ENCODE peak calls at places on chromosomes 1 and 21, in six cellular contexts. E, K, F, C, Y and I are unnamed samples.

GRCh38 chr1:248841702-248842395 is 3.8 kb downstream of the ZNF672 start:
- DNase-seq in Y (no peak), K (peak), F (peak), C (no peak), E (peak), I (peak)

GRCh38 chr1:9652379-9653194 is 1.1 kb downstream of the PIK3CD start:
- DNase-seq in K (peak), E (no peak), F (no peak), Y (no peak), C (no peak), I (no peak)

GRCh38 chr1:30680879-30681278 is 42.5 kb downstream of the MATN1 start:
- DNase-seq in C (no peak), E (no peak), F (no peak), Y (no peak), K (no peak), I (no peak)

GRCh38 chr1:210236840-210237409 is 4.3 kb downstream of the SERTAD4 start:
- DNase-seq in C (no peak), K (peak), E (no peak), Y (no peak), F (peak), I (no peak)

GRCh38 chr1:23657659-23658275 is 33.8 kb upstream of the RPL11 start:
- DNase-seq in K (peak), C (peak), E (peak), Y (peak), F (peak), I (peak)

GRCh38 chr1:116918714-116919357 is 9.1 kb downstream of the PTGFRN start:
- DNase-seq in K (no peak), F (no peak), C (no peak), E (no peak), Y (no peak), I (no peak)

GRCh38 chr1:231806623-231807470 is 180.3 kb downstream of the DISC1 start:
- DNase-seq in E (peak), C (peak), Y (peak), F (no peak), K (peak), I (peak)

GRCh38 chr1:192951961-192952460 is 107.1 kb downstream of the UCHL5 start:
- DNase-seq in F (peak), Y (peak), K (peak), E (no peak), C (no peak), I (no peak)

GRCh38 chr1:20448626-20449215 is 37.3 kb downstream of the CAMK2N1 start:
- DNase-seq in K (no peak), Y (no peak), F (no peak), C (no peak), E (no peak), I (peak)

DNA sequence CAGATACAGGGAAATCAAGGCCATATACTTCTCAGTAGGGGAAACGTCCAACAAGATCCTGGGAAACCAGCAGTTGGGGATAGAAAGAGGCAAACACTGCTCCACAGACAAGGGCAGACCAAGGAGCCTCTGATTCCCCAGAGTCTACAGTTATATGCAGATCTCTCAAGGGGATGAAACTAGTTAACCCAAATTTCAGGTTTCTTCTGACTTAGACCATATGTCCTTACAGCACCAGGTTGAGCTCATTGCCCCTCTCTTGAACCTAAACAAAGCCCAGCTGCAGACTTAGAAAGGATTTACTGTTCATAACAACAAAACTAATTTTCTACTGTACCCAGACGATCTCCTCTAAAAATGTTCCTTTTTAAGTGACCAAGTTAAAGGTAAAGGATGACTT is 24.3 kb downstream of the SMYD3 start:
- DNase-seq in K (peak), Y (no peak), C (no peak), E (no peak), F (no peak), I (no peak)
- H4K91ac ChIP-seq in K (no peak), Y (no peak), C (no peak), E (no peak), F (no peak), I (no peak)

GRCh38 chr1:26603856-26604255 is 74.3 kb downstream of the RPS6KA1 start:
- DNase-seq in K (no peak), Y (no peak), C (no peak), F (no peak), E (no peak), I (no peak)

GRCh38 chr1:26608895-26609294 is 79.3 kb downstream of the RPS6KA1 start:
- DNase-seq in C (no peak), Y (no peak), E (no peak), K (no peak), F (no peak), I (no peak)

GRCh38 chr1:26602378-26602959 is 72.9 kb downstream of the RPS6KA1 start:
- DNase-seq in Y (peak), F (peak), C (no peak), E (no peak), K (peak), I (peak)

GRCh38 chr1:26610781-26611180 is 81.2 kb downstream of the RPS6KA1 start:
- DNase-seq in C (no peak), F (no peak), Y (no peak), K (no peak), E (no peak), I (no peak)

GRCh38 chr1:26607191-26607590 is 77.6 kb downstream of the RPS6KA1 start:
- DNase-seq in C (no peak), K (no peak), Y (no peak), F (no peak), E (no peak), I (no peak)
- H3K27ac ChIP-seq in C (no peak), K (no peak), Y (no peak), F (no peak), E (no peak), I (no peak)

GRCh38 chr21:32475162-32475812 is 62.8 kb downstream of the EVA1C start:
- DNase-seq in C (no peak), F (no peak), K (peak), Y (peak), E (no peak), I (no peak)
- H4K91ac ChIP-seq in C (no peak), F (no peak), K (no peak), Y (no peak), E (no peak), I (no peak)

GRCh38 chr1:28143496-28144202 is 32.8 kb downstream of the PTAFR start:
- DNase-seq in Y (no peak), C (no peak), F (no peak), E (no peak), K (no peak), I (no peak)

GRCh38 chr1:28141685-28142084 is 34.8 kb downstream of the PTAFR start:
- DNase-seq in C (no peak), E (no peak), Y (no peak), F (no peak), K (no peak), I (no peak)

GRCh38 chr1:28147264-28148094 is 29.0 kb downstream of the PTAFR start:
- DNase-seq in F (no peak), E (peak), K (no peak), Y (no peak), C (no peak), I (no peak)

GRCh38 chr1:28145728-28146127 is 30.8 kb downstream of the PTAFR start:
- DNase-seq in Y (no peak), E (no peak), K (no peak), F (no peak), C (no peak), I (no peak)

GRCh38 chr1:28144203-28145135 is 32.0 kb downstream of the PTAFR start:
- DNase-seq in F (peak), E (no peak), C (no peak), Y (peak), K (peak), I (no peak)
- H3K27ac ChIP-seq in F (no peak), E (no peak), C (no peak), Y (no peak), K (no peak), I (no peak)

DNA sequence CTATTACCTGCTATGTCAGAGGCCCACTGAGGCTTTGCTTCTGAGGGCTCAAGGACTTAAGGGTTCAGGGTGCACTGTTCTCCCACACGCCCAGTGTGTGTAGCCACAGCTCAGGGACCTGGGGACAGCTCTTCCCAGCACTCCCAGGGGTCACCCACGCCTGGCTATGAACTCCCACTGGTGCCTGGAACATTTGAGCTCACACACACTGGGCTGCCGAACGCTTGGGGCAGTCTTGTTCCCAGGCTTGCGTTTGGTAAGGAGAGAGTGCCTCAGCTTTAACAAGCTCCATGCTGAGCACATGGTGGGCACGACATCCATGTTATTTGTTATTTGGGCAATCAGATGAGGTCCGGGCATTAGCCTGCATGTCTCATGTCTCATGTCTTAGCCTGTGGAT is 37.6 kb downstream of the STUM start:
- DNase-seq in F (no peak), C (no peak), K (no peak), Y (no peak), E (no peak), I (no peak)
- H4K91ac ChIP-seq in F (no peak), C (no peak), K (no peak), Y (no peak), E (no peak), I (no peak)

GRCh38 chr1:154937988-154938386 is 1.5 kb upstream of the PMVK start:
- DNase-seq in Y (no peak), F (no peak), K (no peak), E (no peak), C (no peak), I (no peak)

GRCh38 chr1:154940213-154940879 is 3.8 kb upstream of the PMVK start:
- DNase-seq in E (no peak), K (no peak), C (no peak), F (no peak), Y (no peak), I (no peak)

GRCh38 chr1:154940880-154941228 is 4.3 kb upstream of the PMVK start:
- DNase-seq in F (no peak), C (no peak), Y (no peak), K (no peak), E (no peak), I (no peak)

GRCh38 chr1:154937051-154937987 is 800 bp upstream of the PMVK start:
- DNase-seq in K (peak), Y (peak), E (peak), F (peak), C (no peak), I (peak)

GRCh38 chr1:154938604-154939399 is 2.3 kb upstream of the PMVK start:
- DNase-seq in E (no peak), F (no peak), K (no peak), C (no peak), Y (no peak), I (no peak)
- H3K27ac ChIP-seq in E (no peak), F (no peak), K (no peak), C (no peak), Y (no peak), I (no peak)

GRCh38 chr21:39703578-39703977 is 41.4 kb upstream of the IGSF5 start:
- DNase-seq in Y (no peak), K (no peak), F (no peak), C (no peak), E (no peak), I (no peak)

GRCh38 chr21:39705849-39706248 is 39.1 kb upstream of the IGSF5 start:
- DNase-seq in K (peak), Y (no peak), F (peak), E (no peak), C (no peak), I (no peak)

GRCh38 chr21:39696620-39697019 is 48.4 kb upstream of the IGSF5 start:
- DNase-seq in C (no peak), E (peak), Y (no peak), K (no peak), F (no peak), I (no peak)

GRCh38 chr21:39696196-39696595 is 48.8 kb upstream of the IGSF5 start:
- DNase-seq in E (no peak), Y (no peak), C (no peak), K (no peak), F (no peak), I (no peak)

DNA sequence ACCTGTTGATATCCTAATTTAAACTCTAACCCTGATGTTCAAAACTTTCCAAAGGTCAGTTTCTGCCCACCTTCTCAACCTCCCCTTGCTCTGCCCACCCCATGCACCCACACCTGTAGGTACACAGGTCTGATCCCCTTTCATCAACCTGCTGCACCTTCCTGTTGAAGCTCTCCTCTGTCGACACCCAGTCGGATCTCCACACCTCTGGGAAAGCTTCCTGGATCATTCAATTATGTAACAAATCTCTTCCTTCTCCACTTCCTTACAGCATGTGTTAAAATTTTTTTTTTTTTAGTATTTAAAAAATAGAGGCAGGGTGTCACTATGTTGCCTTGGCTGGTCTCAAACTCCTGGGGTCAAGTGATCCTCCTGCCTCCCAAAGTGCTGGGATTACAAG is 44.7 kb upstream of the IGSF5 start:
- DNase-seq in K (no peak), E (no peak), F (no peak), C (no peak), Y (no peak), I (no peak)
- H4K91ac ChIP-seq in K (no peak), E (no peak), F (no peak), C (no peak), Y (no peak), I (no peak)